ENCODE peak calls at places on chromosomes 16 and 17, in eight cellular contexts. V is breast epithelium, N is MCF 10A, K is mammary epithelial cell, E is neural crest cell, S is psoas muscle, B is transverse colon, F is AG04449. H is an unnamed sample.

GRCh38 chr17:34081269-34081668 is 173.8 kb upstream of the CCL2 start:
- DNase-seq in V (no peak), N (no peak), K (no peak), E (no peak), S (no peak), B (no peak), F (no peak), H (no peak)

GRCh38 chr16:55832425-55832787 is 490 bp downstream of the CES1 start:
- DNase-seq in V (no peak), N (no peak), K (no peak), E (no peak), S (no peak), B (no peak), F (no peak), H (no peak)

GRCh38 chr16:10688291-10688690 is 6.4 kb downstream of the TEKT5 start:
- DNase-seq in V (peak; percentile 30), N (no peak), K (no peak), E (no peak), S (no peak), B (peak; percentile 70), F (no peak), H (no peak)

GRCh38 chr17:8153550-8153956 is 1.3 kb upstream of the PER1 start:
- DNase-seq in V (peak; percentile 79), N (peak; percentile 96), K (peak; percentile 94), E (no peak), S (peak; percentile 86), B (peak; percentile 85), F (peak; percentile 94), H (no peak)

GRCh38 chr17:29012535-29012934 is 6.7 kb upstream of the SEZ6 start:
- DNase-seq in V (no peak), N (no peak), K (no peak), E (no peak), S (no peak), B (no peak), F (no peak), H (no peak)

GRCh38 chr17:63431939-63432804 is 13.9 kb downstream of the CYB561 start:
- DNase-seq in V (no peak), N (no peak), K (no peak), E (no peak), S (no peak), B (peak; percentile 40), F (peak; percentile 33), H (no peak)

GRCh38 chr17:30344283-30345088 is 10.6 kb upstream of the TMIGD1 start:
- DNase-seq in V (peak; percentile 48), N (peak; percentile 89), K (peak; percentile 32), E (no peak), S (no peak), B (peak; percentile 72), F (peak; percentile 9), H (no peak)

GRCh38 chr17:3986270-3986938 is 22.2 kb upstream of the ATP2A3 start:
- DNase-seq in V (no peak), N (no peak), K (peak; percentile 14), E (no peak), S (no peak), B (no peak), F (no peak), H (no peak)

GRCh38 chr17:66900126-66901010 is 64.1 kb upstream of the CACNG4 start:
- DNase-seq in V (no peak), N (peak; percentile 38), K (no peak), E (no peak), S (no peak), B (no peak), F (no peak), H (no peak)

GRCh38 chr17:12545877-12546513 is 119.7 kb upstream of the MYOCD start:
- DNase-seq in V (no peak), N (peak; percentile 67), K (no peak), E (peak; percentile 33), S (no peak), B (peak; percentile 19), F (no peak), H (no peak)

DNA sequence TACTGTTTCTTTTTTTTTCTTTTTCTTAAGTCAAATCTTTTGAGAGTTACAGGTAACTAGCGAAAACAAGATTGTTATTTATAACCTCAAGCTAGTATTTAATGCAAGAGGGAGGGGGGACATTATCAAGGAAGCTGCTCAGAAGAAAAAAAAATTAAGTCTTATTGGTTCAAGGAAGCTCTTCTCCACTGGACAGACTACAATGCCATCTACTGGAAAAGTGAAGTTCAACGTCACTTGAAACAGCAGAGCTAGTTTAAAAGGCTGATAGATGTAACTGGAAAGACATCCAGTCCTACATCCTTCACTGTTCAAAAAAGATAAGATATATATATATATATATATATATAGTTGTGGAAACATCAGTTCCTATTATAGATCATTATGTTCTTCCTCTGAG is 418.0 kb upstream of the PSMD7 start:
- DNase-seq in V (no peak), N (peak; percentile 64), K (peak; percentile 35), E (no peak), S (no peak), B (no peak), F (peak; percentile 40), H (no peak)
- TF ChIP-seq CTCF in V (peak; percentile 35), N (peak; percentile 60), K (peak; percentile 75), E (peak; percentile 74), S (peak; percentile 69), B (peak; percentile 42), F (peak; percentile 52), H (peak; percentile 26)

DNA sequence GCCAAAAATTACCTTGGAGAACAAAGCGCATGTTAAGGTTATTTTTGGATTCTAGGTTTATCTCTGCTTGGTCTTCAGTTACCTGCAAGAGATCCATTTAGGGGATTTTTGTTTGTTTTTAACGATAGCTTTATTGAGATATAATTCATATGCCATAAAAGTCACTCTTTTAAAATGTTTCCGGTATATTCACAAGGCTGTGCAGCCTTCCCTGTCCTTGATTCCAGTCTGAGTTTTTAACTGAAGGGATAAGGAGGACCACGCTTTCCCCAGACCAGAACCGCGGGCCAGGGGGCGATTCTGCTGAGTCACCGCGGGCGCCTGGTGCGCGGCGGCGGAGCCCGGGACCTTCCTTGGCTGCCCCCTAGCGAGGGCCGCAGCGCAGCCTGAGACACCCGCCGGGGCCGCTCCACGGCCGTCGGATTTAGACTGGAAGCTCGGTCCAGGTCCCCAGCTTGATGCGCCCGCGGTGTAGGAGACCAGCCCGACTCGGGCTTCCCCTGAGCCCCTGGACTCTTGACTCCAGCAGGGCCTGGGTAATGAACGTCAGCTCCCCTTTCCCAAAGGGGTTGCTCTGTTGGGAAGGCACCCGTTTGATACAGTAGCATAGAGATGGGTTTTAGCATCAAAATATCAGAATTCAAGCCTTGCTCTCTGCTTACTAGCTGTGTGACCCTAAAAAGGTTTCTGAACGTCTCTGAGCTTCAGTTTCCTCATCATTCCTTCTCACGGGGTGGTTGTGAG is 50.0 kb upstream of the STH start:
- DNase-seq in V (peak; percentile 28), N (peak; percentile 66), K (peak; percentile 40), E (peak; percentile 76), S (peak; percentile 86), B (peak; percentile 76), F (no peak), H (peak; percentile 79)
- TF ChIP-seq CTCF in V (peak; percentile 75), N (peak; percentile 75), K (peak; percentile 77), E (peak; percentile 77), S (peak; percentile 82), B (peak; percentile 78), F (peak; percentile 89), H (peak; percentile 60)

DNA sequence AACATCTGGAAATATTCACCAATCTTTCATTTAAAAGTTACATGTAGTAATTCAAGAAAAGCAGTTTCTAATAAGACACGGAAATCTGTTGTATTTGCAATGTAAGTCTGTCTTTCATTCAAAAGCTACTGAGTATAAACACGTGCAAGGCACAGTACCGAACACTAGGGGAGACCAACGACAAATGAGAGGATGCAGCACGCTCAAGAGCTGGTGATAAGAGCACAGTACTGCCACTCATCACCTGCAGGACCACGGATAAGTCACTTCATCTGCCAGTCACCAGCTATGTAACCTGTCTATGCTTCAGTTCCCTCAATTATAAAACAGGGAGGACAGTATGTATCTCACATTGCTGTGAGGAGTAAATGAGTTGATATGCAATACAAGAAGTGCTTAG is 67.1 kb downstream of the CLEC18A start:
- DNase-seq in V (no peak), N (peak; percentile 6), K (peak; percentile 27), E (no peak), S (no peak), B (peak; percentile 23), F (no peak), H (no peak)
- TF ChIP-seq CTCF in V (no peak), N (no peak), K (peak; percentile 18), E (peak; percentile 53), S (no peak), B (peak; percentile 35), F (no peak), H (no peak)

GRCh38 chr17:17122781-17123483 is 80.7 kb downstream of the MPRIP start:
- DNase-seq in V (no peak), N (no peak), K (no peak), E (no peak), S (no peak), B (no peak), F (no peak), H (no peak)
- TF ChIP-seq CTCF in V (no peak), N (no peak), K (no peak), E (no peak), S (no peak), B (no peak), F (no peak), H (no peak)

DNA sequence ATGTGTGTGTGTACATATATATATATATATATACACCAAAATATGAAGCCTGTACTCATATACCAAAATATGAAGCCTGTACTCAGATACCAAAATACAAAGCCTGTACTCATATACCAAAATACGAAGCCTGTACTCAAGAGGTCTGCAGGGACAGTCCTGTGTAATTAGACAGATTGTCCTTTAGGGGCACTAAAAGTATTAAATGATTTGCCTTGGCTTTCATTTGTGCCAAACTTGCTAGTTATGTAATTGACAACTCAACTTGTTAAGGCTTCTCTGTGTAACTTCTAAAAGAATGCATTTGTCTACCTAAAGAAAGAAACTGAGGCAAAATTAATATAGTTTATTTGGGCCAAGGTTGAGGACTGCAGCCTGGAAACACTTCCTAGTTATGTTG is 30.8 kb upstream of the DHX40 start:
- DNase-seq in V (no peak), N (peak; percentile 14), K (peak; percentile 3), E (no peak), S (no peak), B (no peak), F (no peak), H (no peak)
- TF ChIP-seq CTCF in V (no peak), N (no peak), K (peak; percentile 10), E (peak; percentile 39), S (no peak), B (no peak), F (no peak), H (no peak)

DNA sequence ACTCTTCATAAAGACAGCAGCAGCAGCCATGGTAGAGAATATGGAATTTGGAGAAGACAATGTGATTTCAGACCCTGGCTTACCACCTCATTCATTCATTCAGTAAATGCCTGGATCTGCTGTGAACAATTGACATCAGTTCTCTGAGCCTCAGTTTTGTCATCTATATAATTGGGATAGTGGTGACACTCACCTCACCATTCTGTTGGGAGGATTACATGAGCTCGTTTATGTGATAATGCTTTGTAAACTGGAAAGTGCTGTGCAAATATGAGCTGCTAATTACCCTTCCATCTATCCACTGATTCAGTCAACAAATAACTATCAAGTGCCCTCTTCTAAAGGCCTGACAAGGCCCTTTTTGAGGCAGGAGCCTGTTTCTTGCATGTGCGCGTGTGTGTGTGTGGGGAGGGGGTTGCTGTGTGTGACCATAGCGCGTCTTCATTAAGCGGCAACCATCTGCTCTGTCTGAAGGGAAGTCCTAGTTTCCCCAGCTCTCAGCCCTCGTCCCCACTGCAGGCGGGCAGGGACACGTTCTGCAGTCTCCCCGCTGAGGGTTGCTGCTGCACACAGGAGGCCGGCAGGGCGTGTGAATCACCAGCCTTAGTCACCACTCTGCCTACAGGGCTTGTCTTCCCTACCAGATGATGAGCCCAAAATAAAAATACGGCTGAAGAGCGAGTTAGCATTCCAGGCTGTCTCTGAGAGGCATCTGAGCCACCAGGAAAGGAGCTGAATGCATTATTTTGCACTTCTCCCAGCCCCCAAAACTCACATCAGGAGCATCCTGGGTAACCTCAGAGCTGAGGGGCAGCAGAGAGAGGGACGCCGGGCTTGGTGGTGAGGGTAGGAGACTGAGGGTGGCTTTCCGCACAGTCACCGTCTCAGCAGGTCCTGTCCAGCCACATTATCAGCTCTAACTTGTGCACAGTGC is 19.9 kb downstream of the ARL4D start:
- DNase-seq in V (peak; percentile 59), N (peak; percentile 94), K (peak; percentile 95), E (no peak), S (peak; percentile 65), B (peak; percentile 37), F (peak; percentile 74), H (no peak)
- TF ChIP-seq CTCF in V (no peak), N (no peak), K (peak; percentile 25), E (no peak), S (no peak), B (no peak), F (peak; percentile 19), H (no peak)

H was measured in mesothelial cell of epicardium.